ENCODE peak calls at places on chromosomes 2 and 18, in ten cellular contexts. One of them, this sample, is unnamed.

GRCh38 chr18:77249583-77250500 is at the start of gene GALR1:
- DNase-seq in C1 segment of cervical spinal cord: no peak
- DNase-seq in H4: no peak
- DNase-seq in T-helper 9 cell: no peak
- DNase-seq in nucleus accumbens: no peak
- DNase-seq in stimulated activated naive B cell treated with anti-CD40 and anti-IgM and Interleukin-4, amounts not matched to agents 10 μg/mL and 1 μg/mL and 100 μg/mL, for 72 hours: no peak
- DNase-seq in HFFc6: no peak
- DNase-seq in NCI-H1092 treated with DMSO at 0.1 percent for 48 hours: peak; percentile 37
- DNase-seq in Peyer's patch: no peak
- DNase-seq in NCI-H1930: no peak
- DNase-seq in this sample: no peak

GRCh38 chr2:227132986-227133385 is 31.0 kb downstream of the COL4A4 start:
- DNase-seq in C1 segment of cervical spinal cord: no peak
- DNase-seq in H4: no peak
- DNase-seq in T-helper 9 cell: no peak
- DNase-seq in nucleus accumbens: no peak
- DNase-seq in stimulated activated naive B cell treated with anti-CD40 and anti-IgM and Interleukin-4, amounts not matched to agents 10 μg/mL and 1 μg/mL and 100 μg/mL, for 72 hours: no peak
- DNase-seq in HFFc6: no peak
- DNase-seq in NCI-H1092 treated with DMSO at 0.1 percent for 48 hours: no peak
- DNase-seq in Peyer's patch: no peak
- DNase-seq in NCI-H1930: no peak
- DNase-seq in this sample: no peak

GRCh38 chr2:240300261-240300821 is 135.1 kb upstream of the GPC1 start:
- DNase-seq in C1 segment of cervical spinal cord: no peak
- DNase-seq in H4: no peak
- DNase-seq in T-helper 9 cell: no peak
- DNase-seq in nucleus accumbens: no peak
- DNase-seq in stimulated activated naive B cell treated with anti-CD40 and anti-IgM and Interleukin-4, amounts not matched to agents 10 μg/mL and 1 μg/mL and 100 μg/mL, for 72 hours: no peak
- DNase-seq in HFFc6: no peak
- DNase-seq in NCI-H1092 treated with DMSO at 0.1 percent for 48 hours: no peak
- DNase-seq in Peyer's patch: peak; percentile 36
- DNase-seq in NCI-H1930: no peak
- DNase-seq in this sample: no peak

GRCh38 chr2:235641956-235642355 is 148.1 kb downstream of the AGAP1 start:
- DNase-seq in C1 segment of cervical spinal cord: no peak
- DNase-seq in H4: no peak
- DNase-seq in T-helper 9 cell: no peak
- DNase-seq in nucleus accumbens: no peak
- DNase-seq in stimulated activated naive B cell treated with anti-CD40 and anti-IgM and Interleukin-4, amounts not matched to agents 10 μg/mL and 1 μg/mL and 100 μg/mL, for 72 hours: no peak
- DNase-seq in HFFc6: no peak
- DNase-seq in NCI-H1092 treated with DMSO at 0.1 percent for 48 hours: no peak
- DNase-seq in Peyer's patch: no peak
- DNase-seq in NCI-H1930: no peak
- DNase-seq in this sample: no peak

GRCh38 chr2:231182500-231182899 is 15.9 kb upstream of the ARMC9 start:
- DNase-seq in C1 segment of cervical spinal cord: no peak
- DNase-seq in H4: no peak
- DNase-seq in T-helper 9 cell: no peak
- DNase-seq in nucleus accumbens: no peak
- DNase-seq in stimulated activated naive B cell treated with anti-CD40 and anti-IgM and Interleukin-4, amounts not matched to agents 10 μg/mL and 1 μg/mL and 100 μg/mL, for 72 hours: no peak
- DNase-seq in HFFc6: no peak
- DNase-seq in NCI-H1092 treated with DMSO at 0.1 percent for 48 hours: no peak
- DNase-seq in Peyer's patch: no peak
- DNase-seq in NCI-H1930: no peak
- DNase-seq in this sample: no peak

GRCh38 chr2:73284296-73285161 is at the start of gene FBXO41:
- DNase-seq in C1 segment of cervical spinal cord: peak; percentile 19
- DNase-seq in H4: peak; percentile 19
- DNase-seq in T-helper 9 cell: peak; percentile 35
- DNase-seq in nucleus accumbens: peak; percentile 78
- DNase-seq in stimulated activated naive B cell treated with anti-CD40 and anti-IgM and Interleukin-4, amounts not matched to agents 10 μg/mL and 1 μg/mL and 100 μg/mL, for 72 hours: peak; percentile 78
- DNase-seq in HFFc6: no peak
- DNase-seq in NCI-H1092 treated with DMSO at 0.1 percent for 48 hours: peak; percentile 37
- DNase-seq in Peyer's patch: peak; percentile 86
- DNase-seq in NCI-H1930: peak; percentile 82
- DNase-seq in this sample: no peak

GRCh38 chr2:149401007-149401406 is 70.6 kb downstream of the LYPD6 start:
- DNase-seq in C1 segment of cervical spinal cord: no peak
- DNase-seq in H4: no peak
- DNase-seq in T-helper 9 cell: no peak
- DNase-seq in nucleus accumbens: no peak
- DNase-seq in stimulated activated naive B cell treated with anti-CD40 and anti-IgM and Interleukin-4, amounts not matched to agents 10 μg/mL and 1 μg/mL and 100 μg/mL, for 72 hours: no peak
- DNase-seq in HFFc6: no peak
- DNase-seq in NCI-H1092 treated with DMSO at 0.1 percent for 48 hours: no peak
- DNase-seq in Peyer's patch: no peak
- DNase-seq in NCI-H1930: no peak
- DNase-seq in this sample: no peak

GRCh38 chr18:23237524-23238151 is 102.4 kb downstream of the CABLES1 start:
- DNase-seq in C1 segment of cervical spinal cord: peak; percentile 65
- DNase-seq in H4: peak; percentile 69
- DNase-seq in T-helper 9 cell: peak; percentile 7
- DNase-seq in nucleus accumbens: no peak
- DNase-seq in stimulated activated naive B cell treated with anti-CD40 and anti-IgM and Interleukin-4, amounts not matched to agents 10 μg/mL and 1 μg/mL and 100 μg/mL, for 72 hours: peak; percentile 46
- DNase-seq in HFFc6: no peak
- DNase-seq in NCI-H1092 treated with DMSO at 0.1 percent for 48 hours: no peak
- DNase-seq in Peyer's patch: peak; percentile 69
- DNase-seq in NCI-H1930: no peak
- DNase-seq in this sample: no peak

GRCh38 chr2:2321250-2321545 is 9.9 kb downstream of the MYT1L start:
- DNase-seq in C1 segment of cervical spinal cord: no peak
- DNase-seq in H4: no peak
- DNase-seq in T-helper 9 cell: no peak
- DNase-seq in nucleus accumbens: no peak
- DNase-seq in stimulated activated naive B cell treated with anti-CD40 and anti-IgM and Interleukin-4, amounts not matched to agents 10 μg/mL and 1 μg/mL and 100 μg/mL, for 72 hours: no peak
- DNase-seq in HFFc6: no peak
- DNase-seq in NCI-H1092 treated with DMSO at 0.1 percent for 48 hours: peak; percentile 71
- DNase-seq in Peyer's patch: no peak
- DNase-seq in NCI-H1930: no peak
- DNase-seq in this sample: no peak

GRCh38 chr18:69935319-69936190 is 12.1 kb downstream of the CD226 start:
- DNase-seq in C1 segment of cervical spinal cord: no peak
- DNase-seq in H4: peak; percentile 60
- DNase-seq in T-helper 9 cell: peak; percentile 69
- DNase-seq in nucleus accumbens: no peak
- DNase-seq in stimulated activated naive B cell treated with anti-CD40 and anti-IgM and Interleukin-4, amounts not matched to agents 10 μg/mL and 1 μg/mL and 100 μg/mL, for 72 hours: peak; percentile 64
- DNase-seq in HFFc6: no peak
- DNase-seq in NCI-H1092 treated with DMSO at 0.1 percent for 48 hours: no peak
- DNase-seq in Peyer's patch: peak; percentile 80
- DNase-seq in NCI-H1930: no peak
- DNase-seq in this sample: no peak

GRCh38 chr18:27778441-27778840 is 398.5 kb downstream of the CDH2 start:
- DNase-seq in C1 segment of cervical spinal cord: no peak
- DNase-seq in H4: peak; percentile 8
- DNase-seq in T-helper 9 cell: no peak
- DNase-seq in nucleus accumbens: no peak
- DNase-seq in stimulated activated naive B cell treated with anti-CD40 and anti-IgM and Interleukin-4, amounts not matched to agents 10 μg/mL and 1 μg/mL and 100 μg/mL, for 72 hours: no peak
- DNase-seq in HFFc6: peak; percentile 33
- DNase-seq in NCI-H1092 treated with DMSO at 0.1 percent for 48 hours: peak; percentile 88
- DNase-seq in Peyer's patch: no peak
- DNase-seq in NCI-H1930: peak; percentile 16
- DNase-seq in this sample: no peak

GRCh38 chr2:205685314-205686230 is 3.3 kb downstream of the NRP2 start:
- DNase-seq in C1 segment of cervical spinal cord: peak; percentile 73
- DNase-seq in H4: no peak
- DNase-seq in T-helper 9 cell: no peak
- DNase-seq in nucleus accumbens: peak; percentile 78
- DNase-seq in stimulated activated naive B cell treated with anti-CD40 and anti-IgM and Interleukin-4, amounts not matched to agents 10 μg/mL and 1 μg/mL and 100 μg/mL, for 72 hours: no peak
- DNase-seq in HFFc6: peak; percentile 72
- DNase-seq in NCI-H1092 treated with DMSO at 0.1 percent for 48 hours: peak; percentile 3
- DNase-seq in Peyer's patch: no peak
- DNase-seq in NCI-H1930: no peak
- DNase-seq in this sample: no peak

GRCh38 chr2:71599038-71599437 is 145.7 kb downstream of the DYSF start:
- DNase-seq in C1 segment of cervical spinal cord: no peak
- DNase-seq in H4: no peak
- DNase-seq in T-helper 9 cell: no peak
- DNase-seq in nucleus accumbens: no peak
- DNase-seq in stimulated activated naive B cell treated with anti-CD40 and anti-IgM and Interleukin-4, amounts not matched to agents 10 μg/mL and 1 μg/mL and 100 μg/mL, for 72 hours: no peak
- DNase-seq in HFFc6: no peak
- DNase-seq in NCI-H1092 treated with DMSO at 0.1 percent for 48 hours: no peak
- DNase-seq in Peyer's patch: no peak
- DNase-seq in NCI-H1930: no peak
- DNase-seq in this sample: no peak

GRCh38 chr2:73852020-73852419 is 23.3 kb downstream of the STAMBP start:
- DNase-seq in C1 segment of cervical spinal cord: no peak
- DNase-seq in H4: no peak
- DNase-seq in T-helper 9 cell: no peak
- DNase-seq in nucleus accumbens: no peak
- DNase-seq in stimulated activated naive B cell treated with anti-CD40 and anti-IgM and Interleukin-4, amounts not matched to agents 10 μg/mL and 1 μg/mL and 100 μg/mL, for 72 hours: no peak
- DNase-seq in HFFc6: peak; percentile 65
- DNase-seq in NCI-H1092 treated with DMSO at 0.1 percent for 48 hours: no peak
- DNase-seq in Peyer's patch: no peak
- DNase-seq in NCI-H1930: no peak
- DNase-seq in this sample: peak; percentile 78

This sample was measured in Panc1.